ENCODE peak calls at places on chromosomes 11 and 22, in five cellular contexts. S is GM23338, H is HepG2, Y is WTC11, X is H1. R is an unnamed sample.

GRCh38 chr11:29306527-29306926 is 710.3 kb downstream of the KCNA4 start:
- DNase-seq in Y (no peak), H (no peak), X (no peak), S (no peak), R (no peak)

GRCh38 chr11:94732617-94733292 is 35.4 kb upstream of the AMOTL1 start:
- DNase-seq in H (no peak), X (no peak), Y (no peak), S (no peak), R (no peak)

GRCh38 chr11:45267660-45268340 is 18.3 kb downstream of the SYT13 start:
- DNase-seq in Y (no peak), X (no peak), H (peak; percentile 13), S (no peak), R (no peak)

GRCh38 chr22:50731811-50732624 is 6.0 kb upstream of the ACR start:
- DNase-seq in H (peak; percentile 28), Y (peak; percentile 49), S (peak; percentile 42), X (no peak), R (no peak)

GRCh38 chr22:19875531-19876313 is 21.0 kb upstream of the GNB1L start:
- DNase-seq in H (no peak), S (no peak), X (no peak), Y (peak; percentile 7), R (no peak)

GRCh38 chr11:7851391-7851790 is 54.6 kb upstream of the OR5P2 start:
- DNase-seq in H (peak; percentile 2), X (no peak), S (peak; percentile 57), Y (no peak), R (no peak)

GRCh38 chr11:19220903-19221682 is 19.3 kb upstream of the CSRP3 start:
- DNase-seq in X (no peak), S (no peak), Y (no peak), H (no peak), R (no peak)

GRCh38 chr11:32426819-32427615 is 8.3 kb downstream of the WT1 start:
- DNase-seq in H (no peak), S (peak; percentile 73), Y (peak; percentile 65), X (no peak), R (no peak)

GRCh38 chr11:1200611-1201191 is 22.2 kb upstream of the MUC5B start:
- DNase-seq in H (no peak), S (no peak), Y (peak; percentile 8), X (no peak), R (no peak)

GRCh38 chr11:72885853-72886252 is 71.6 kb downstream of the ATG16L2 start:
- DNase-seq in X (no peak), Y (no peak), S (no peak), H (no peak), R (no peak)

GRCh38 chr11:62324738-62325556 is 12.3 kb upstream of the ASRGL1 start:
- DNase-seq in X (peak; percentile 41), Y (peak; percentile 92), H (peak; percentile 70), S (peak; percentile 85), R (no peak)

GRCh38 chr11:72641900-72642814 is 32.1 kb downstream of the PDE2A start:
- DNase-seq in S (peak; percentile 56), Y (peak; percentile 37), X (no peak), H (no peak), R (no peak)

GRCh38 chr11:47413908-47414684 is 5.7 kb downstream of the SLC39A13 start:
- DNase-seq in S (no peak), X (no peak), Y (no peak), H (no peak), R (no peak)

GRCh38 chr11:113204280-113204679 is 110.1 kb upstream of the TTC12 start:
- DNase-seq in S (no peak), H (no peak), X (no peak), Y (no peak), R (no peak)

GRCh38 chr11:67114275-67114896 is 4.7 kb upstream of the KDM2A start:
- DNase-seq in Y (no peak), X (no peak), H (no peak), S (no peak), R (no peak)

GRCh38 chr11:34027516-34028406 is 23.8 kb upstream of the CAPRIN1 start:
- DNase-seq in X (no peak), S (no peak), H (peak; percentile 63), Y (no peak), R (no peak)

DNA sequence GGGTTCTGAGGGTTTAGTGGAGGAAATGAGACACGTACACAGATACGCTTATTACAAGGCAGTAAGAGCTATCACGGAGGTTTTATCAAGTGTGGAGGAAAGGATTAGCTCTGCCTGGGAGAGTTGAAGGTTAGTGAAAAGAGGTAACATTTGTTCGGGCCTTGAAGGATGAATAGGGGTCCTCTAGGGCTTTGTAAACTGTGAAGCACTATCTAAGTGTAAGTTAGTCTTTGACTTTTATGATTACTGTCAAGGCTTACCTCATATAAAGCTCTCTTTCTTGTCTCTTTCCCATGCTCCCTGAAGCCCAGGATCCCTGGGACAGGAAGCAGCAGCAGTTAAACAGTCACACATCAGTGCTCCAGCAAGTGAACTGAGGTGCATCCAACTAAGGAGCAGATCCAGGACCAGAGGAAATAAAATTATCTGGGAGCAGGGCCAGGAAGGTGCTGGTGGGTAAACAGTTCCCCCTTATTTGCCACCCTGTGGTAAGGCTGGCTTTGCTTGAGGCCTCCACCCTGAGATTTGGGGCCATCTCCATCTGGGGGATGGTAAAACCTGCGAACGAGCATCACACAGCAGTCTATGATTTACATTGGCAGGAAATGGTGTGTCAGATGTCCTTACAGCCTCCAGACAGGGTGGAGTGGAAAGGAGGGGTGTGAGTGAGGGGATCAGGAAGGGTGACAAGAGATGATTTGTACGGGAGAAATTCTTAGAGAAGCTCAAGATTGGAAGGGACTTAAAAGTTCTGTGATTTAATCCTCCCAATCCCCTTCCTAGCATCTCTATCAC is 27.2 kb downstream of the GVQW3 start:
- DNase-seq in S (no peak), Y (no peak), X (no peak), H (no peak), R (no peak)
- TF ChIP-seq CREB1 in S (no peak), Y (no peak), X (no peak), H (no peak), R (no peak)

GRCh38 chr11:15006139-15006759 is 34.1 kb upstream of the CALCA start:
- DNase-seq in H (peak; percentile 46), S (peak; percentile 84), X (no peak), Y (no peak), R (peak; percentile 0)
- TF ChIP-seq CTCF in H (peak; percentile 65), S (peak; percentile 74), X (peak; percentile 65), Y (peak; percentile 20), R (peak; percentile 33)

DNA sequence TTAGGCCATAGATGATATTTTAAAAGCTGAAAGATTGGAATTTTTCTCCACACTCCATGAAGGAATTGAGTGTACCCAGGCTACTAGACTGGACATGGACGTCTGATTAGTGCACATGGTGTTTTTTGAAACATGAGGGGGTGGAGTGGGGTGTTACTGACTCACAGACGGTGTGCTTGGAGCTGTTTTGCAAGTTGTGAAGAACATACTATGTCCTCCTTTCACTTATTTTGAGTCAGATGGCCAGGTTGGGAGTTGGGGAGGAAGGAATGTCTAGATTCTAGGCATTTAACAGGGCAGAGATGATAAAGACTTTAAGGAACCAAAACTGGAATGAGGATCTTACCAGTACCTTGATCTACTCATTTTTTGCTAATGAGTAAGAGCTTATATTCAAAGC is 158.1 kb upstream of the MTNR1B start:
- DNase-seq in X (no peak), H (no peak), S (no peak), Y (no peak), R (no peak)
- TF ChIP-seq CREB1 in X (no peak), H (no peak), S (no peak), Y (no peak), R (no peak)

DNA sequence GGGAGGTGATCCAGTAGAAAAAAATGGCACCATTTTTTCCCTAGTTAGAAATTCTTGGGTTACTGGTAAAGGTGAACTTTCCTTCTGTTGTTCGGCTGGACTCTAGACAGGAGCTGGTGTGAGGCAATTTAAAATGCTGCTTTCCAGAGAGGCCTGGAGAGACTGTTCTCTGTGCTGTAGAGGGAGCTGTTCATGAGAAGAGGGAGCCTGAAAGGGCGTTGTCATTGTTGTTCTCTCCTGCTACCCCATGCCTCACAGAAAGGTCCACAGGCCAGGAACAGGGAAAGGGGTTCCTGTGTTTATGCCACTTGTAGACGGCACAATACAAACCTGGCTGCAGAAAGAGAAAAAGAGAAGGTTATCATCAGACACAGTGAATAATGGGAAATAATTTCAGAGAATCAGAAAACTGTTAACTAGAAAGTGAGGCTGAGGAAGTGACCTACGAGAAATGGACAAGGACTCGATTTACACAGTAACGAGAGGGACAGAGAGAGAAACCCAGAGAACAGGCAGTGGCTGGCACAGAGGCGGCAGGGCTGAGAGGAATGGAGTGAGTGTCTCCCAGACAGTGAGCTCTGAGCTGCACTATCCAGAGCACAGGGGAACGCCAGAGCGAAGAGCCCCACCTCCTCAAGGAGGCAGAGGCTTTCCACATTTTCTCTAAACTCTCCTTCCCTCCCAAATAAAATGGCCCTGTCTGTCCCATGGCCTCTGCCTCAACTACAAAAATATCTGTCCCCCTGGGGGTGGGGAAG is 109.2 kb downstream of the RRM1 start:
- DNase-seq in H (no peak), Y (no peak), S (peak; percentile 76), X (no peak), R (no peak)
- TF ChIP-seq CTCF in H (peak; percentile 18), Y (peak; percentile 17), S (peak; percentile 61), X (peak; percentile 67), R (no peak)